ENCODE peak calls at places on chromosomes 12 and 14, in five cellular contexts. T is OCI-LY7, F is mesendoderm, M is hepatocyte, H is A549. C is an unnamed sample.

GRCh38 chr12:938810-939209 is 10.7 kb downstream of the RAD52 start:
- DNase-seq in T (no peak), F (no peak), M (no peak), H (no peak), C (no peak)

GRCh38 chr12:51954465-51955361 is 3.2 kb downstream of the ACVR1B start:
- DNase-seq in T (no peak), F (no peak), M (peak; percentile 44), H (no peak), C (no peak)

GRCh38 chr12:10211975-10212622 is 578 bp upstream of the GABARAPL1 start:
- DNase-seq in T (peak; percentile 72), F (peak; percentile 98), M (peak; percentile 98), H (peak; percentile 98), C (peak; percentile 98)

GRCh38 chr12:93297536-93297935 is 80.2 kb upstream of the NUDT4 start:
- DNase-seq in T (no peak), F (no peak), M (no peak), H (no peak), C (no peak)

GRCh38 chr14:20789230-20789813 is 8.3 kb downstream of the RNASE6 start:
- DNase-seq in T (no peak), F (no peak), M (no peak), H (no peak), C (no peak)

GRCh38 chr12:127663716-127664115 is 603.3 kb upstream of the TMEM132C start:
- DNase-seq in T (no peak), F (no peak), M (no peak), H (no peak), C (no peak)

GRCh38 chr12:86658303-86658702 is 402.1 kb upstream of the MGAT4C start:
- DNase-seq in T (no peak), F (no peak), M (no peak), H (no peak), C (no peak)

GRCh38 chr12:64889434-64890216 is 65.2 kb downstream of the TBC1D30 start:
- DNase-seq in T (no peak), F (peak; percentile 96), M (peak; percentile 73), H (no peak), C (no peak)

GRCh38 chr12:51932218-51933076 is 19.1 kb upstream of the ACVR1B start:
- DNase-seq in T (no peak), F (no peak), M (no peak), H (no peak), C (no peak)

GRCh38 chr14:37776791-37777499 is 181.5 kb downstream of the TTC6 start:
- DNase-seq in T (no peak), F (no peak), M (no peak), H (no peak), C (no peak)

GRCh38 chr12:84913151-84913550 is 552 bp upstream of the SLC6A15 start:
- DNase-seq in T (no peak), F (peak; percentile 74), M (peak; percentile 10), H (no peak), C (no peak)

GRCh38 chr12:55017421-55017820 is 2.4 kb upstream of the NEUROD4 start:
- DNase-seq in T (peak; percentile 21), F (no peak), M (no peak), H (no peak), C (no peak)

GRCh38 chr12:26987634-26988424 is 26.4 kb downstream of the TM7SF3 start:
- DNase-seq in T (no peak), F (no peak), M (no peak), H (no peak), C (no peak)

GRCh38 chr12:47816646-47817271 is 2.9 kb downstream of the HDAC7 start:
- DNase-seq in T (no peak), F (peak; percentile 56), M (no peak), H (no peak), C (no peak)

GRCh38 chr12:57890191-57891120 is 43.9 kb upstream of the CTDSP2 start:
- DNase-seq in T (no peak), F (no peak), M (no peak), H (no peak), C (no peak)

GRCh38 chr14:67973415-67973814 is 153.8 kb downstream of the RAD51B start:
- DNase-seq in T (no peak), F (no peak), M (no peak), H (no peak), C (no peak)

DNA sequence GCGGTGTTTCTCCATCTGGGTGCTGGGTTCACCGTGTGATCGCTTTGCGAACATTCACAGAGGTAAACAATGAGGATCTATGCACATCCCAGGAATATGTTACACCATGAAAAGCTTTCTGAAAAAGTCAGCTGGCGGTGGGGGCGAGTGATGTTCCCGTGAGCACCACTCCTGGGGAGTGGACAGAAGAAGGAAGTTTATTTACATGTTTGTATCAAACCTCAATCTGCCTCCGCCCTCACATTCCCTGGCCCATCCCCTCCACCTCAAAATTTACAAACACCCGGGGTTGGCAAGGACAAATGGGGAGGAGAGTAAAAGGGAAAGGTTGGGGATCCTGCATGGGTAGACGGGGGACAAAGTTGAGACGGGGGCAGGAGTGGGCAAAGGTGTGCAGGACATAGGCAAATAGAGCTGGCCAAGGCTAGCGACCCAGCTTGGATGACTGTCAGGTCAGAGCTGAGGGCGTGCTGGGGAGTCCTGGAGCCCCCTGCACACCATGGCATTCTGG is 6.9 kb downstream of the TNFRSF1A start:
- DNase-seq in T (no peak), F (no peak), M (no peak), H (no peak), C (no peak)
- H3K4me1 ChIP-seq in T (peaks cover 72% of the 10 kb centered on the region), F (peaks cover 38% of the 10 kb centered on the region), M (peaks cover 48% of the 10 kb centered on the region), H (peaks cover 86% of the 10 kb centered on the region), C (peaks cover 93% of the 10 kb centered on the region)

DNA sequence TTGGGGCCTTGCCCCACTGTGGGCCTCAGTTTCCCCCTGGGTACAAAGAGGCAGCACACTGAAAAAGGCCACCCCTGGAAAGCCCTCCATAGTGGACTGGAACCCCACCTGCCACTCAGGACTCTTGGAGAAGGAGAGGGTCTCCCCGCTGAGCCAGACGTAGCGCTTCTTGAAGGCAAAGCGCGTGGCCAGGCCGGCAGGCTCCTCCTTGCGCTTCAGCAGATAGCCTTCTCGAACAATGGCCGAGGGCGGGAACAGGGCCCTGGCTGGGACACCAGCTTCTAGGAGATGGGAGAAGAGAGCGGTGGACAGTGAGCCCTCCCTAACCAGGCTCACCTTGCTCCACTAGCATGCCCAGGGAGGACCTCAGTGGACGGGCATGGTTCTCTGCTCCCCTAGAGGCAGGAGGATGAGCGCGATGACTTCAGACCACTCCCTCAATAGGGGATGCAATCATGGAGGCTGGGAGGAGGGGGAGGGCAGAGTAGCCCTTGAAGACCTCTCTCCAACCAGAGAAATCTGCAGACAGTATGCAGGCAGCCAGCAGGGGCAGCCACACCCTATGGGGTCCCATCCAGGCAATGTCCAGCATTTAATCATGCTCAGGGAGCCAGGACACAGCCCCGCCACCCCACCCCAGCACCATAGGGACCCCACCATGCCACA is 29.8 kb downstream of the RASAL1 start:
- DNase-seq in T (no peak), F (peak; percentile 43), M (no peak), H (no peak), C (no peak)
- H3K4me1 ChIP-seq in T (peaks cover 62% of the 10 kb centered on the region), F (peaks cover 3% of the 10 kb centered on the region), M (peaks cover 4% of the 10 kb centered on the region), H (no peaks in the 10 kb centered on the region), C (no peaks in the 10 kb centered on the region)

GRCh38 chr14:94011795-94012194 is 14.3 kb upstream of the OTUB2 start:
- DNase-seq in T (peak; percentile 18), F (no peak), M (no peak), H (no peak), C (no peak)
- H3K4me1 ChIP-seq in T (peaks cover 13% of the 10 kb centered on the region), F (no peaks in the 10 kb centered on the region), M (no peaks in the 10 kb centered on the region), H (peaks cover 17% of the 10 kb centered on the region), C (no peaks in the 10 kb centered on the region)

DNA sequence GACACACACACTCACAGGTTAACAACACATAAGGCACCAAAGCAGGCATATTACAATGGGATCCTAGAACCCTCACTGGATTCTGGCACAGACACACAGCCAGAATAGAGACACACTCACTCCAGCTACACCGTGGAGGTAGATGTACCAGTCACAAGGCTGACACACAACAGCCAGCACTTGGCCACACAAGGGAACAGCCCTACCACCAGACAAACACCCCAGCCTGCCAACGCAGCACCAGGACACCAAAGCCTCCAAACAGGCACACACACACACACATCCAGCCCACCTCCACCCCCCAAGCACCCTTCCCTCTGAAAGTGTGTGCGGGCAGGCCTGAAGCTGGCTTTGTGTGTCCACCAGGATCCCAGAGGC is 10.9 kb upstream of the ITGB7 start:
- DNase-seq in T (no peak), F (no peak), M (no peak), H (no peak), C (peak; percentile 42)
- H3K4me1 ChIP-seq in T (peaks cover 85% of the 10 kb centered on the region), F (peaks cover 48% of the 10 kb centered on the region), M (peaks cover 46% of the 10 kb centered on the region), H (peaks cover 41% of the 10 kb centered on the region), C (peaks cover 78% of the 10 kb centered on the region)

GRCh38 chr12:53391667-53392244 is 11.8 kb downstream of the SP1 start:
- DNase-seq in T (no peak), F (no peak), M (no peak), H (no peak), C (no peak)
- H3K4me1 ChIP-seq in T (peaks cover 40% of the 10 kb centered on the region), F (no peaks in the 10 kb centered on the region), M (peaks cover 30% of the 10 kb centered on the region), H (peaks cover 32% of the 10 kb centered on the region), C (peaks cover 53% of the 10 kb centered on the region)

GRCh38 chr12:6632026-6632978 is 3.5 kb downstream of the LPAR5 start:
- DNase-seq in T (peak; percentile 96), F (no peak), M (peak; percentile 49), H (no peak), C (no peak)

GRCh38 chr12:6630696-6631095 is 5.1 kb downstream of the LPAR5 start:
- DNase-seq in T (no peak), F (no peak), M (peak; percentile 47), H (no peak), C (no peak)

GRCh38 chr12:6635375-6635855 is 344 bp downstream of the LPAR5 start:
- DNase-seq in T (peak; percentile 86), F (peak; percentile 74), M (no peak), H (no peak), C (no peak)

GRCh38 chr12:6627598-6627997 is 8.2 kb downstream of the LPAR5 start:
- DNase-seq in T (peak; percentile 84), F (no peak), M (no peak), H (no peak), C (no peak)

GRCh38 chr12:6631549-6631961 is 4.2 kb downstream of the LPAR5 start:
- DNase-seq in T (peak; percentile 54), F (no peak), M (peak; percentile 55), H (no peak), C (no peak)
- H3K4me1 ChIP-seq in T (peaks cover 88% of the 10 kb centered on the region), F (peaks cover 8% of the 10 kb centered on the region), M (peaks cover 37% of the 10 kb centered on the region), H (peaks cover 26% of the 10 kb centered on the region), C (peaks cover 10% of the 10 kb centered on the region)

GRCh38 chr14:93970589-93970966 is 5.8 kb downstream of the ASB2 start:
- DNase-seq in T (peak; percentile 76), F (no peak), M (no peak), H (peak; percentile 31), C (no peak)

GRCh38 chr14:93970967-93971634 is 5.3 kb downstream of the ASB2 start:
- DNase-seq in T (peak; percentile 61), F (no peak), M (no peak), H (no peak), C (peak; percentile 60)

GRCh38 chr14:93972618-93973205 is 3.7 kb downstream of the ASB2 start:
- DNase-seq in T (no peak), F (no peak), M (no peak), H (no peak), C (peak; percentile 18)

GRCh38 chr14:93973607-93974006 is 2.8 kb downstream of the ASB2 start:
- DNase-seq in T (no peak), F (no peak), M (no peak), H (no peak), C (no peak)

GRCh38 chr14:93971635-93972027 is 4.7 kb downstream of the ASB2 start:
- DNase-seq in T (peak; percentile 36), F (no peak), M (no peak), H (no peak), C (no peak)
- H3K4me1 ChIP-seq in T (peaks cover 100% of the 10 kb centered on the region), F (no peaks in the 10 kb centered on the region), M (no peaks in the 10 kb centered on the region), H (no peaks in the 10 kb centered on the region), C (peaks cover 9% of the 10 kb centered on the region)